ENCODE peak calls at places on chromosomes 6 and 20, in five cellular contexts. S is H9, Y is right lobe of liver, B is cardiac muscle cell, K is lung. G is an unnamed sample. For H3K9me3, the result is how much of the 10 kb centered on the place peaks cover.

GRCh38 chr6:24788031-24788665 is 10.6 kb downstream of the ARMH2 start:
- DNase-seq in S (no peak), Y (no peak), B (no peak), K (no peak), G (no peak)

GRCh38 chr6:29961966-29962365 is 19.6 kb downstream of the HLA-A start:
- DNase-seq in S (no peak), Y (no peak), B (no peak), K (no peak), G (no peak)

GRCh38 chr20:31569163-31570020 is 35.7 kb upstream of the ID1 start:
- DNase-seq in S (peak), Y (peak), B (peak), K (peak), G (peak)

GRCh38 chr6:6004147-6004995 is 2.4 kb downstream of the NRN1 start:
- DNase-seq in S (peak), Y (no peak), B (no peak), K (no peak), G (no peak)

GRCh38 chr6:88519227-88520019 is 353.3 kb upstream of the CNR1 start:
- DNase-seq in S (no peak), Y (no peak), B (no peak), K (no peak), G (no peak)

GRCh38 chr6:17858576-17858975 is 128.9 kb downstream of the KIF13A start:
- DNase-seq in S (no peak), Y (no peak), B (no peak), K (peak), G (no peak)

GRCh38 chr20:13008761-13009681 is at the start of gene SPTLC3:
- DNase-seq in S (peak), Y (peak), B (peak), K (peak), G (no peak)

GRCh38 chr6:161748535-161749386 is 474.9 kb upstream of the AGPAT4 start:
- DNase-seq in S (peak), Y (peak), B (peak), K (no peak), G (no peak)

GRCh38 chr6:133768656-133769295 is 120.1 kb upstream of the TCF21 start:
- DNase-seq in S (no peak), Y (no peak), B (peak), K (no peak), G (no peak)

GRCh38 chr6:125904871-125905270 is 51.7 kb upstream of the HINT3 start:
- DNase-seq in S (no peak), Y (no peak), B (no peak), K (no peak), G (peak)

GRCh38 chr6:137493218-137494038 is 766 bp downstream of the OLIG3 start:
- DNase-seq in S (peak), Y (peak), B (no peak), K (no peak), G (no peak)

GRCh38 chr6:137492771-137493217 is 1.4 kb downstream of the OLIG3 start:
- DNase-seq in S (no peak), Y (no peak), B (no peak), K (no peak), G (no peak)

GRCh38 chr6:137490961-137491360 is 3.2 kb downstream of the OLIG3 start:
- DNase-seq in S (peak), Y (no peak), B (no peak), K (no peak), G (no peak)

GRCh38 chr6:137491478-137491877 is 2.7 kb downstream of the OLIG3 start:
- DNase-seq in S (no peak), Y (no peak), B (no peak), K (no peak), G (no peak)

GRCh38 chr6:137492289-137492688 is 1.9 kb downstream of the OLIG3 start:
- DNase-seq in S (no peak), Y (no peak), B (no peak), K (no peak), G (no peak)
- H3K9me3 ChIP-seq in S (under half), Y (under half), B (under half), K (under half), G (under half)

GRCh38 chr6:36442671-36443497 is at the start of the genes KCTD20 and PXT1:
- DNase-seq in S (peak), Y (peak), B (peak), K (peak), G (peak)

GRCh38 chr6:36444470-36444869 is 1.7 kb downstream of the KCTD20 start:
- DNase-seq in S (no peak), Y (no peak), B (peak), K (no peak), G (no peak)

GRCh38 chr6:36443498-36443844 is 671 bp downstream of the KCTD20 start:
- DNase-seq in S (no peak), Y (no peak), B (no peak), K (no peak), G (no peak)

GRCh38 chr6:36445651-36446050 is 2.9 kb downstream of the KCTD20 start:
- DNase-seq in S (no peak), Y (no peak), B (peak), K (no peak), G (no peak)

DNA sequence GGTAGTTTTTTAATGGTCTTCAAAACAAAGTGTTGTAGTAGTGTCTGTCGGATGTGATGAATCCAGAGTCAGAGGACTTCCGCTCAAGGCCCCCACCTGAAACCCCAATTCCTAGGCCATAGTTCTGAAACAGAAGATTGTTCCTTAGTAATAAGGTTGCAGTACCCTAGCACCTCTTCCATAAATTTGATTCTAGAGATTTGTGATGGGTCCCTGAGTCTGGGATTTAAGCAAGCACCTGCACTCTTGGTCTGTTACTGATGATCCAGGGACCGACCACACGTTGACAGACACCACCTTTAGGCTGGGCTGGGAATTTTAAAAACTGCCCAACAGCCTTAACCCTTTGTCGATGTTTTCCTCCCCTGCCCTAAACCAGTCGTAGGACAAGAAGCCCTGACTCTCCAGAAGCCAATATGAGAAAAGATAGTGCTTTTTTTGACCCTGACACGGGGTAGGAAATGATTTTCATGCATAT is 1.2 kb downstream of the KCTD20 start:
- DNase-seq in S (peak), Y (no peak), B (no peak), K (no peak), G (no peak)
- H3K27ac ChIP-seq in S (no peak), Y (peak), B (peak), K (peak), G (no peak)

GRCh38 chr6:56959938-56960337 is 5.0 kb downstream of the BEND6 start:
- DNase-seq in S (no peak), Y (no peak), B (no peak), K (no peak), G (no peak)
- TF ChIP-seq CTCF in S (no peak), Y (no peak), B (no peak), K (no peak), G (no peak)

GRCh38 chr6:3035397-3035796 is 32.9 kb upstream of the RIPK1 start:
- DNase-seq in S (no peak), Y (no peak), B (no peak), K (no peak), G (no peak)
- H3K9me3 ChIP-seq in S (under half), Y (under half), B (under half), K (under half), G (under half)

GRCh38 chr6:45000833-45001232 is 327.3 kb upstream of the RUNX2 start:
- DNase-seq in S (no peak), Y (no peak), B (no peak), K (no peak), G (no peak)

GRCh38 chr6:45002390-45002789 is 325.7 kb upstream of the RUNX2 start:
- DNase-seq in S (no peak), Y (no peak), B (peak), K (no peak), G (no peak)

GRCh38 chr6:45003400-45003799 is 324.7 kb upstream of the RUNX2 start:
- DNase-seq in S (no peak), Y (no peak), B (no peak), K (no peak), G (no peak)

GRCh38 chr6:45003961-45004360 is 324.2 kb upstream of the RUNX2 start:
- DNase-seq in S (no peak), Y (no peak), B (no peak), K (no peak), G (no peak)

DNA sequence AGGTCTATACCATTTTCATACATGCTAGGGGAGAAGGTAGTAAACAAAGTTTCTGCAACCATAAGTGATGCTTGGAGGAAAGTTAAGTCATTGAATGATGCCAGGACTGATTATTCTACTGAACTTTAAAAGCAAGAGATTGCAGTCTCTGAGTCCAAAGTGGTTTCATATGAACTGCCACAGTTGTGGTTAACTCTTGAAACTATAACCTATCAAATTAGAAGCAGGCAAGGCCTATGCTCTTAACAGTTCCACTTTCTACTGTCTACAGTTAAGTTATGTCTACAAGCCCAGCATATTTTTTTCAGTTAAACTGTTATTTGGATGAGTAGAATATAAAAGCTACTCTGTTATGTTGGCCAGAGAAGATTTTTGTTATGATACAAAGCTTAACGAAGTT is 326.5 kb upstream of the RUNX2 start:
- DNase-seq in S (no peak), Y (no peak), B (no peak), K (no peak), G (no peak)
- H3K27ac ChIP-seq in S (no peak), Y (no peak), B (no peak), K (no peak), G (no peak)

GRCh38 chr6:144148891-144149290 is 1.4 kb upstream of the STX11 start:
- DNase-seq in S (no peak), Y (no peak), B (no peak), K (no peak), G (no peak)

GRCh38 chr6:144150673-144151009 is 324 bp downstream of the STX11 start:
- DNase-seq in S (peak), Y (peak), B (no peak), K (no peak), G (peak)

GRCh38 chr6:144149558-144149893 is 791 bp upstream of the STX11 start:
- DNase-seq in S (no peak), Y (no peak), B (no peak), K (no peak), G (no peak)

GRCh38 chr6:144151010-144151727 is 852 bp downstream of the STX11 start:
- DNase-seq in S (no peak), Y (peak), B (no peak), K (peak), G (peak)

GRCh38 chr6:144149894-144150672 is at the start of gene STX11:
- DNase-seq in S (peak), Y (peak), B (peak), K (peak), G (peak)
- TF ChIP-seq CTCF in S (no peak), Y (no peak), B (no peak), K (no peak), G (no peak)

DNA sequence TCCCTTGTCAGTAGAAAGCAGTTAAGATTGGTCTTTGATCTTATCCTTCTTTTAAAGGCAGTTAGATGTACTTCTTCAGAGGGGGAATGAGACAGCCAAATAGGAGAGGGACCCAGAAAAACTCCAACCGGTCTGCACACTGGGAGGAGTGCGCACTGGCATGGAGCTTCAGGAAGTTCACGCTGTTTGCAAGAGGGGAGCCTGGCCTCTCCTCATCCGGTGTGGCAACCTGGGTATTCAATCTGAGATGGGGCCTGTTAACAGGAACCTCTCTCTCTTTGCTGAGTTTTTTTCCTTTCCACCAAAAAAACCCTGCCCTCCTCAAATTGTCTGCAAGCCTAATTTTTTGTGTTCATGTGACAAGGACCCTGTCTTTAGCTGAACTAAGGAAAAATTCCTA is 162.5 kb upstream of the OLIG3 start:
- DNase-seq in S (no peak), Y (no peak), B (no peak), K (no peak), G (no peak)
- H3K9me3 ChIP-seq in S (under half), Y (under half), B (under half), K (under half), G (under half)

DNA sequence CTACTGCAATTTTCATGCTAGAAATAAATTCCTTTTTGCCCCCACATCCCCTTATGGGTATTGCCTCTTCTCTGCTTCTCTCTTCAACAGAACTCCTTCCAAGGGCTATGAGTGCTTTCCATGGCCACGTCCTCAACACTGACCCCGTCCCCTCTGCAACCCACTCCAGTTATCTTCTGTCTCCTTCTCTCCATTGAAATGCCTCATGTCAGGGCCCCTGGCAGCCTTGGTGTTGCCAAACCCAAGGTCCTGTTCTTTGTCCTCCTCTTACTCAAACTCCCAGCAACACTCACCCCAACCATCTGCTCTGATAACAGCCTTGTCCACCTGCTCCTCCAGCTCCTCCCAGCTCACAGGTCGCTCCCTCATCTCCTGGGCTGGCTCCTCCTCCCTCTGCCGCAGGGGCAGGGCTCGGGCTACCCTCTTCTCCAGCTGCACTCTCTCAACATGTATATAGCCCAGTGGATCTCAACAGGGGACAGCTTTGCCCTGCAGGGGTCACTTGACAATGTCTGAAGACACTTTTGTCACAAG is 196.1 kb upstream of the QKI start:
- DNase-seq in S (no peak), Y (no peak), B (no peak), K (no peak), G (no peak)
- H3K27ac ChIP-seq in S (no peak), Y (no peak), B (no peak), K (no peak), G (no peak)

GRCh38 chr6:26020291-26020982 is 57.8 kb downstream of the TRIM38 start:
- DNase-seq in S (peak), Y (peak), B (peak), K (peak), G (peak)
- TF ChIP-seq CTCF in S (no peak), Y (no peak), B (no peak), K (no peak), G (no peak)